ENCODE peak calls at places on chromosomes 2 and 18, in seven cellular contexts. W, E, Q, I, V, C and N are unnamed samples.

GRCh38 chr2:30336978-30337841 is 105.9 kb downstream of the LBH start:
- DNase-seq in W (peak; percentile 36), E (no peak), Q (no peak), I (no peak), V (no peak), C (no peak), N (no peak)

GRCh38 chr2:191869781-191870180 is 22.9 kb upstream of the CAVIN2 start:
- DNase-seq in W (no peak), E (no peak), Q (no peak), I (no peak), V (no peak), C (no peak), N (no peak)

GRCh38 chr2:239834143-239834542 is 191.0 kb downstream of the NDUFA10 start:
- DNase-seq in W (no peak), E (no peak), Q (no peak), I (no peak), V (no peak), C (no peak), N (peak; percentile 1)

GRCh38 chr2:94956797-94957391 is 68.6 kb upstream of the MAL start:
- DNase-seq in W (peak; percentile 22), E (peak; percentile 17), Q (peak; percentile 34), I (no peak), V (no peak), C (no peak), N (peak; percentile 34)

GRCh38 chr18:3367491-3368091 is 82.4 kb upstream of the TGIF1 start:
- DNase-seq in W (no peak), E (no peak), Q (no peak), I (no peak), V (no peak), C (no peak), N (no peak)

GRCh38 chr2:226835420-226835795 is 446 bp upstream of the RHBDD1 start:
- DNase-seq in W (peak; percentile 1), E (no peak), Q (no peak), I (peak; percentile 30), V (peak; percentile 71), C (no peak), N (no peak)

GRCh38 chr2:232874677-232875223 is 4.7 kb downstream of the SNORC start:
- DNase-seq in W (no peak), E (no peak), Q (no peak), I (no peak), V (no peak), C (no peak), N (no peak)

GRCh38 chr2:132815522-132815921 is 145.5 kb upstream of the LYPD1 start:
- DNase-seq in W (no peak), E (no peak), Q (no peak), I (no peak), V (no peak), C (no peak), N (no peak)

GRCh38 chr2:49332415-49332814 is 178.1 kb upstream of the FSHR start:
- DNase-seq in W (no peak), E (no peak), Q (no peak), I (no peak), V (no peak), C (no peak), N (no peak)

GRCh38 chr2:45330617-45331016 is 280.4 kb downstream of the SRBD1 start:
- DNase-seq in W (no peak), E (no peak), Q (no peak), I (no peak), V (no peak), C (no peak), N (no peak)

GRCh38 chr2:135819211-135819610 is 17.8 kb downstream of the LCT start:
- DNase-seq in W (no peak), E (no peak), Q (no peak), I (no peak), V (no peak), C (no peak), N (no peak)

GRCh38 chr2:3475771-3476170 is 43.6 kb downstream of the ADI1 start:
- DNase-seq in W (no peak), E (no peak), Q (no peak), I (no peak), V (no peak), C (no peak), N (no peak)

GRCh38 chr2:236969767-236970655 is 115.7 kb upstream of the COPS8 start:
- DNase-seq in W (peak; percentile 30), E (no peak), Q (no peak), I (no peak), V (no peak), C (no peak), N (no peak)

GRCh38 chr2:12045864-12046291 is 299.4 kb downstream of the LPIN1 start:
- DNase-seq in W (no peak), E (no peak), Q (peak; percentile 12), I (no peak), V (no peak), C (no peak), N (no peak)

GRCh38 chr2:118969734-118970395 is 27.9 kb downstream of the MARCO start:
- DNase-seq in W (no peak), E (no peak), Q (no peak), I (no peak), V (no peak), C (no peak), N (no peak)

GRCh38 chr18:3596324-3597158 is 146.6 kb downstream of the TGIF1 start:
- DNase-seq in W (no peak), E (no peak), Q (peak; percentile 61), I (peak; percentile 47), V (no peak), C (peak; percentile 42), N (peak; percentile 86)

GRCh38 chr2:231515603-231516002 is 14.6 kb downstream of the NMUR1 start:
- DNase-seq in W (no peak), E (no peak), Q (no peak), I (no peak), V (peak; percentile 8), C (no peak), N (no peak)

GRCh38 chr2:211664321-211664720 is 874.3 kb downstream of the ERBB4 start:
- DNase-seq in W (no peak), E (no peak), Q (no peak), I (no peak), V (no peak), C (no peak), N (no peak)

GRCh38 chr2:118224144-118224887 is 136.0 kb downstream of the INSIG2 start:
- DNase-seq in W (peak; percentile 29), E (peak; percentile 44), Q (peak; percentile 14), I (no peak), V (peak; percentile 48), C (no peak), N (peak; percentile 31)

GRCh38 chr2:50859110-50859509 is 172.8 kb downstream of the NRXN1 start:
- DNase-seq in W (no peak), E (no peak), Q (no peak), I (no peak), V (no peak), C (no peak), N (no peak)

GRCh38 chr18:55513199-55513598 is 74.8 kb downstream of the TCF4 start:
- DNase-seq in W (no peak), E (no peak), Q (no peak), I (no peak), V (no peak), C (no peak), N (no peak)

DNA sequence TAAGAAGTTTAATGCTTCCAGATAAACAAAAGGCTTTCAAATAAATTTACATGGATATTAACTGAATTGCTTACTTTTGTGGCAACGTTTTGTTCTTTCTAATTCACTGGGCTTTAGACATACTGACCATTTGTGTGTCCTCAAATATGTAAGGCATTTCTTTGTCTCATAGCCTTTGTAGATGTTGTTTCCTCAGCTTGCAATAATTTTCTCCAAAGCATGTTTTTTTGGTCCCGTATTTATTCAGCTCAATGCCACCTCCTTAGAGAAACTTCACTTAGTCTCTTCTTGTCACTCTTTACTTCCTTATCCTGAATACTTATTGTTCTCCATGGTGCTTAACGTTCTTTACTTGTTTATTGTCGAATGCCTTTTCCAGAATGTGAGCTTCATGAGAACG is 98.5 kb downstream of the NUP35 start:
- DNase-seq in W (no peak), E (no peak), Q (no peak), I (no peak), V (no peak), C (no peak), N (no peak)
- H3K27ac ChIP-seq in W (no peak overlapping the region), E (no peak overlapping the region), Q (no peak overlapping the region), I (no peak overlapping the region), V (no peak overlapping the region), C (no peak overlapping the region), N (no peak overlapping the region)

GRCh38 chr2:229805559-229805958 is 91.2 kb upstream of the DNER start:
- DNase-seq in W (no peak), E (no peak), Q (no peak), I (no peak), V (no peak), C (no peak), N (no peak)

GRCh38 chr2:229798446-229799147 is 84.2 kb upstream of the DNER start:
- DNase-seq in W (no peak), E (no peak), Q (no peak), I (no peak), V (no peak), C (peak; percentile 28), N (peak; percentile 33)

GRCh38 chr2:229802785-229803184 is 88.4 kb upstream of the DNER start:
- DNase-seq in W (no peak), E (no peak), Q (no peak), I (no peak), V (no peak), C (no peak), N (no peak)

GRCh38 chr2:229800997-229801754 is 86.8 kb upstream of the DNER start:
- DNase-seq in W (peak; percentile 62), E (peak; percentile 42), Q (peak; percentile 61), I (peak; percentile 30), V (no peak), C (peak; percentile 60), N (peak; percentile 66)
- H3K36me3 ChIP-seq in W (peaks cover 44% of the 10 kb centered on the region), E (peaks cover 98% of the 10 kb centered on the region), Q (peaks cover 2% of the 10 kb centered on the region), I (peaks cover 41% of the 10 kb centered on the region), V (peaks cover 2% of the 10 kb centered on the region), C (no peaks in the 10 kb centered on the region), N (no peaks in the 10 kb centered on the region)

GRCh38 chr2:122706757-122707223 is 951.3 kb downstream of the TSN start:
- DNase-seq in W (no peak), E (no peak), Q (no peak), I (no peak), V (no peak), C (no peak), N (no peak)
- H3K27ac ChIP-seq in W (no peak overlapping the region), E (no peak overlapping the region), Q (no peak overlapping the region), I (no peak overlapping the region), V (no peak overlapping the region), C (no peak overlapping the region), N (no peak overlapping the region)

GRCh38 chr2:54618646-54619565 is 104.6 kb upstream of the EML6 start:
- DNase-seq in W (no peak), E (no peak), Q (no peak), I (no peak), V (no peak), C (no peak), N (no peak)
- H3K36me3 ChIP-seq in W (peaks cover 47% of the 10 kb centered on the region), E (peaks cover 98% of the 10 kb centered on the region), Q (no peaks in the 10 kb centered on the region), I (peaks cover 54% of the 10 kb centered on the region), V (peaks cover 4% of the 10 kb centered on the region), C (no peaks in the 10 kb centered on the region), N (no peaks in the 10 kb centered on the region)

DNA sequence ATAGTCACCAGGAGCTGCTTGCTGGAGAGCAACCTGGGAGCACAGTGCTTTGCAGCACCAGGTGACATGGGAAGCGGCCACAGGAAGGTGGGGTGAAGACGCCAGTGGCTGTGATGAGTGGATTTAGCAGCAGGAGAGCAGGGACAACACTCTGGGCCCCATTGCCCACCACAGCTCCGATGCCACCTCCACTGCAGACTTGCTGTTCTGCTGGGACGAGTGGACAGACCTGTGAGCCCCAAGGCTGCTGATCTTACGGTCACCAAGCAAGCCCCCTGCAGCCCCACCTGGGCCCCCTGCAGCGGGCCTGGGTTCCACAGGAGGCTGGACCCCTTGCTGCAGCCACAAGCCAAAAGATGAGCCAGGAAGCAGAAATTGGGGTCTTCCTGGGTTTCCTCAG is 73.7 kb downstream of the CTIF start:
- DNase-seq in W (no peak), E (no peak), Q (no peak), I (no peak), V (peak; percentile 37), C (no peak), N (no peak)
- H3K27ac ChIP-seq in W (no peak overlapping the region), E (no peak overlapping the region), Q (no peak overlapping the region), I (no peak overlapping the region), V (no peak overlapping the region), C (peak overlapping the region; percentile 38), N (peak overlapping the region; percentile 72)